ENCODE peak calls at places on chromosome X, in eight cellular contexts. X is breast epithelium, I is cardiac fibroblast, F is GM23338, M is brain microvascular endothelial cell, C is H1, E is NB4, Q is fibroblast of lung. K is an unnamed sample.

GRCh38 chrX:40581333-40581910 is 652 bp downstream of the ATP6AP2 start:
- DNase-seq in X (no peak), I (peak), F (no peak), M (peak), C (no peak), E (peak), Q (peak), K (peak)

GRCh38 chrX:131058136-131058868 is at the start of gene ARHGAP36:
- DNase-seq in X (no peak), I (no peak), F (peak), M (no peak), C (no peak), E (no peak), Q (no peak), K (no peak)

GRCh38 chrX:40030205-40030604 is 67.6 kb downstream of the BCOR start:
- DNase-seq in X (no peak), I (no peak), F (no peak), M (no peak), C (no peak), E (no peak), Q (no peak), K (no peak)

GRCh38 chrX:145727476-145727875 is 90.2 kb upstream of the SLITRK2 start:
- DNase-seq in X (no peak), I (no peak), F (no peak), M (peak), C (no peak), E (peak), Q (peak), K (no peak)

GRCh38 chrX:141839856-141840255 is 1.7 kb downstream of the MAGEC3 start:
- DNase-seq in X (no peak), I (no peak), F (no peak), M (no peak), C (no peak), E (no peak), Q (no peak), K (no peak)

GRCh38 chrX:15336023-15336413 is 695 bp upstream of the PIGA start:
- DNase-seq in X (no peak), I (peak), F (peak), M (peak), C (no peak), E (peak), Q (peak), K (peak)

GRCh38 chrX:108361316-108361715 is 76.9 kb downstream of the COL4A6 start:
- DNase-seq in X (no peak), I (peak), F (no peak), M (peak), C (no peak), E (no peak), Q (no peak), K (no peak)

GRCh38 chrX:18574591-18574990 is 97.3 kb downstream of the RS1 start:
- DNase-seq in X (no peak), I (peak), F (no peak), M (peak), C (no peak), E (no peak), Q (peak), K (no peak)

GRCh38 chrX:70769659-70770232 is 138.8 kb downstream of the TEX11 start:
- DNase-seq in X (no peak), I (peak), F (peak), M (no peak), C (no peak), E (peak), Q (peak), K (no peak)

GRCh38 chrX:118823263-118824172 is at the start of gene ZCCHC12:
- DNase-seq in X (no peak), I (peak), F (peak), M (peak), C (peak), E (peak), Q (peak), K (peak)
- H3K4me3 ChIP-seq in X (peak), I (peak), F (peak), M (peak), C (peak), E (no peak), Q (peak), K (peak)

DNA sequence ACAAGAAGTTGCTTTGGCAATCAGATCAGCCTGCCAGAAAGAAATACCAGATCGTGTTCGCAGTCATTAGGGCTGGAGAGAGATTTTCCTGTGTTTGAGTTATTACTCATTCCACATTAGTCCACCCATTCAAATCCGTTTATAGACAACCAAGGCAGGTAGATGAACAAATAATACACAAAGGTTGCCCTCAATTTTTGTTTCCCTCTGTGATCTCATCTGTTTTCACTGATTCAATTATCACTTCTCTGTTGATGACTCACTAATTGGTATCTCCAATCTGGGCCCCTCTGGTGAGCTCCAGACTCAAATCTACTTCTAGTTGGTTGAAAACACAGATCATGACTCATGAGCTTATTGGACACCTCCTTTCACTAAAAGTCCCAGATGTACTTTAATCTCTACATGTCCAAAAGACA is 54.5 kb downstream of the CHM start:
- DNase-seq in X (no peak), I (peak), F (no peak), M (peak), C (no peak), E (peak), Q (peak), K (no peak)
- H3K4me3 ChIP-seq in X (no peak), I (no peak), F (no peak), M (no peak), C (no peak), E (no peak), Q (no peak), K (no peak)

GRCh38 chrX:105823092-105823454 is 734 bp downstream of the NRK start:
- DNase-seq in X (no peak), I (no peak), F (no peak), M (no peak), C (no peak), E (no peak), Q (no peak), K (no peak)
- H3K4me3 ChIP-seq in X (peak), I (peak), F (peak), M (peak), C (peak), E (no peak), Q (peak), K (no peak)

DNA sequence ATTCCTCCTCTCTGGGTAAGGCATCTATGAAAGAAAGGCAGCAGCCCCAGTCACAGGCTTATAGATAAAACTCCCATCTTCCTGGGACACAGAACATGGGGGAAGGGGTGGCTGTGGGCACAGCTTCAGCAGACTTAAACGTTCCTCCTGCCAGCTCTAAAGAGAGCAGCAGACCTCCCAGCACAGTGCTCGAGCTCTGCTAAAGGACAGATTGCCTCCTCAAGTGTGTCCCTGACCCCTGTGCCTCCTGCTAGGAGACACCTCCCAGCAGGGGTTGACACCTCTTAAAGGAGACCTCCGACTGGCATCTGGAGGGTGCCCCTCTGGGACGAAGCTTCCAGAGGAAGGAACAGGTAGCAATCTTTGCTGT is 89.9 kb downstream of the EFHC2 start:
- DNase-seq in X (no peak), I (no peak), F (no peak), M (no peak), C (no peak), E (no peak), Q (no peak), K (no peak)
- H3K4me3 ChIP-seq in X (peak), I (no peak), F (no peak), M (no peak), C (no peak), E (no peak), Q (no peak), K (peak)

GRCh38 chrX:6959006-6959405 is 188.5 kb upstream of the STS start:
- DNase-seq in X (no peak), I (no peak), F (peak), M (no peak), C (peak), E (no peak), Q (no peak), K (no peak)

GRCh38 chrX:6954836-6955235 is 192.7 kb upstream of the STS start:
- DNase-seq in X (no peak), I (no peak), F (no peak), M (no peak), C (no peak), E (no peak), Q (no peak), K (no peak)
- H3K4me3 ChIP-seq in X (no peak), I (no peak), F (no peak), M (no peak), C (no peak), E (no peak), Q (no peak), K (no peak)

GRCh38 chrX:77638397-77638796 is 147.6 kb downstream of the ATRX start:
- DNase-seq in X (no peak), I (no peak), F (no peak), M (no peak), C (no peak), E (no peak), Q (no peak), K (no peak)
- H3K4me3 ChIP-seq in X (no peak), I (no peak), F (no peak), M (no peak), C (no peak), E (no peak), Q (no peak), K (no peak)

DNA sequence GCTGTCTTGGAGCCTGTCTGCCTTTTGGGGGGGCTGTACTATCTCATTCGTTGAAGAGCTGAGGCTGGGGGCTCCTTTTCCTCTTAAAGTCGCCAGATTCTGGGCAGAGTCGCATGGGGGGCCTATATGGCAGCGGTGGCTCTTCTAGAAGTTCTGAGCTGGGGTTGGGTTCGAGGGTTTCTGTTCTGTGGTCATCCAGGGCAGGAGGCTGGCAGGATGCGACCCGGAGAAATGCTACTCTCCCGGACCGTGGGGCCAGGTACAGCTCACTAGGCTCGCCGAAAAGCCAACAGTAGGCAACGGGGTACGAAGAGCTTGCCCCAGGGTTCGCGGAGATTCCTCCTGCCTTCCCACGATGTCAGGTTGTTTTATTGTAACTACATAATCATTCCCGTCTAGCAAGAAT is 1.9 kb upstream of the CITED1 start:
- DNase-seq in X (no peak), I (no peak), F (peak), M (no peak), C (no peak), E (no peak), Q (no peak), K (no peak)
- H3K4me3 ChIP-seq in X (peak), I (no peak), F (peak), M (no peak), C (no peak), E (no peak), Q (no peak), K (no peak)

DNA sequence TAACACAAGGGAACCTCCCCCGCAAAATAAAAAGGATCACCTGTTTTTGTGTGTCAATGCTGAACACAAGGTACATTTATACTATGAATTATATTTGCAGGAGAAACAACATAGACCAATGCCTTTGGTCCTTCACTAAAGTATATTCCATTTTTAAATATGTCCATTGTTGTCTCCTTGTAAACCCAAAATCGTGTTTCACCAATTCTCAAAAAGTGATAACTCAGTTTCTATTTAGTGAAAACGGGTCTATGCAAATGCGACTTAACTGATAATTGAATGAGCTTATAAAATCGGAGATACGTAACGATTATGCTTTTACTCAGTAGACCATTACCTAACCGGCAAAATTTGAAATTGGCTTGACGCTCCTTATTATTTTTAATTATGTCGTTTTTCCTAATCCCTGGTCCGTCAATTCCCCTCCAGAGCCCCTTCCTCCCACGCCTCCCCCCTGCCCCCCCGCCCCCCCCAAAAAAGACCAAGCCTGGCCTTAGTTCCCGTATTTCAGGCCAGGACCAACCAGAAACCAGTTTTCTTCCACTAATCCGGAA is 2.0 kb downstream of the BRWD3 start:
- DNase-seq in X (peak), I (no peak), F (no peak), M (no peak), C (no peak), E (no peak), Q (no peak), K (no peak)
- H3K4me3 ChIP-seq in X (peak), I (peak), F (peak), M (peak), C (peak), E (peak), Q (peak), K (peak)